ENCODE peak calls at places on chromosomes 4 and X, in six cellular contexts. T is Peyer's patch, D is IMR-90, R is lower leg skin, L is brain microvascular endothelial cell, P is tibial nerve. B is an unnamed sample.

GRCh38 chr4:2907706-2908293 is 55.4 kb downstream of the NOP14 start:
- DNase-seq in L (no peak), D (no peak), R (no peak), P (no peak), T (no peak), B (no peak)

GRCh38 chr4:139749313-139749712 is 83.7 kb downstream of the MGST2 start:
- DNase-seq in D (no peak), L (no peak), T (no peak), R (no peak), P (no peak), B (no peak)

GRCh38 chr4:27178066-27178465 is 317.4 kb downstream of the STIM2 start:
- DNase-seq in T (no peak), P (no peak), D (peak), L (no peak), R (no peak), B (no peak)

GRCh38 chr4:15428611-15429010 is 778 bp downstream of the C1QTNF7 start:
- DNase-seq in R (peak), T (no peak), P (no peak), D (no peak), L (no peak), B (no peak)

GRCh38 chrX:76454456-76454927 is 27.0 kb downstream of the MAGEE1 start:
- DNase-seq in P (no peak), T (no peak), R (no peak), L (peak), D (peak), B (peak)

GRCh38 chrX:44705817-44706551 is 137.8 kb upstream of the DUSP21 start:
- DNase-seq in R (no peak), L (no peak), T (no peak), P (no peak), D (no peak), B (no peak)

GRCh38 chr4:116512552-116512951 is 572.8 kb downstream of the TRAM1L1 start:
- DNase-seq in T (no peak), R (no peak), L (no peak), D (no peak), P (no peak), B (no peak)

GRCh38 chr4:153222162-153222789 is 18.0 kb downstream of the TRIM2 start:
- DNase-seq in D (peak), P (peak), R (peak), T (peak), L (peak), B (peak)

GRCh38 chr4:101262683-101263082 is 84.6 kb downstream of the PPP3CA start:
- DNase-seq in P (no peak), T (peak), L (no peak), D (no peak), R (no peak), B (no peak)

GRCh38 chrX:109624641-109625311 is at the start of gene KCNE5:
- DNase-seq in P (no peak), T (no peak), D (no peak), R (no peak), L (no peak), B (no peak)
- H3K4me3 ChIP-seq in P (peak), T (peak), D (no peak), R (no peak), L (peak), B (no peak)

GRCh38 chr4:51943221-51943620 is 76.9 kb downstream of the LRRC66 start:
- DNase-seq in R (no peak), P (no peak), T (no peak), L (no peak), D (peak), B (peak)

GRCh38 chr4:51942833-51943215 is 77.3 kb downstream of the LRRC66 start:
- DNase-seq in L (no peak), P (no peak), R (no peak), D (no peak), T (no peak), B (no peak)

GRCh38 chr4:51942108-51942832 is 77.9 kb downstream of the LRRC66 start:
- DNase-seq in R (no peak), D (no peak), T (no peak), L (no peak), P (no peak), B (no peak)
- TF ChIP-seq CTCF in R (no peak), D (no peak), T (no peak), L (no peak), P (no peak), B (no peak)

GRCh38 chr4:21947768-21948346 is 715 bp downstream of the KCNIP4 start:
- DNase-seq in L (no peak), R (no peak), D (no peak), T (no peak), P (no peak), B (no peak)
- H3K4me3 ChIP-seq in L (peak), R (no peak), D (no peak), T (peak), P (no peak), B (peak)

GRCh38 chrX:54695231-54695630 is 102.8 kb downstream of the ITIH6 start:
- DNase-seq in R (no peak), P (no peak), T (no peak), L (no peak), D (peak), B (peak)
- TF ChIP-seq CTCF in R (no peak), P (no peak), T (no peak), L (no peak), D (no peak), B (peak)

GRCh38 chr4:41882622-41883347 is 52.4 kb upstream of the TMEM33 start:
- DNase-seq in P (no peak), D (peak), L (peak), T (no peak), R (no peak), B (peak)
- H3K4me3 ChIP-seq in P (peak), D (no peak), L (no peak), T (peak), R (no peak), B (peak)

B was measured in fibroblast of pulmonary artery.